ENCODE peak calls at places on chromosomes 2 and 18, in ten cellular contexts. One of them, this sample, is unnamed.

GRCh38 chr2:24076849-24077534 is 866 bp upstream of the SF3B6 start:
- DNase-seq in NCI-H2171: peak
- DNase-seq in spleen: no peak
- DNase-seq in AG09309: no peak
- DNase-seq in stimulated activated CD4-positive, alpha-beta T cell treated with anti-CD3 and anti-CD28 coated beads, TNF-alpha, amount 100 ng/mL, for 1 hour: no peak
- DNase-seq in effector CD4-positive, alpha-beta T cell: no peak
- DNase-seq in HFF-Myc: no peak
- DNase-seq in left ventricle myocardium superior: no peak
- DNase-seq in midbrain: peak
- DNase-seq in NCI-H748 treated with DMSO at 0.1 percent for 48 hours: no peak
- DNase-seq in this sample: peak

GRCh38 chr2:224412064-224412921 is 10.4 kb upstream of the FAM124B start:
- DNase-seq in midbrain: no peak
- DNase-seq in NCI-H2171: no peak
- DNase-seq in left ventricle myocardium superior: no peak
- DNase-seq in NCI-H748 treated with DMSO at 0.1 percent for 48 hours: no peak
- DNase-seq in effector CD4-positive, alpha-beta T cell: no peak
- DNase-seq in stimulated activated CD4-positive, alpha-beta T cell treated with anti-CD3 and anti-CD28 coated beads, TNF-alpha, amount 100 ng/mL, for 1 hour: no peak
- DNase-seq in spleen: no peak
- DNase-seq in HFF-Myc: no peak
- DNase-seq in AG09309: peak
- DNase-seq in this sample: no peak

GRCh38 chr2:162435676-162436075 is 91.7 kb downstream of the GCA start:
- DNase-seq in NCI-H748 treated with DMSO at 0.1 percent for 48 hours: peak
- DNase-seq in midbrain: no peak
- DNase-seq in AG09309: no peak
- DNase-seq in HFF-Myc: no peak
- DNase-seq in effector CD4-positive, alpha-beta T cell: no peak
- DNase-seq in stimulated activated CD4-positive, alpha-beta T cell treated with anti-CD3 and anti-CD28 coated beads, TNF-alpha, amount 100 ng/mL, for 1 hour: no peak
- DNase-seq in left ventricle myocardium superior: no peak
- DNase-seq in NCI-H2171: no peak
- DNase-seq in spleen: no peak
- DNase-seq in this sample: no peak

GRCh38 chr2:111941531-111941930 is 43.1 kb downstream of the MERTK start:
- DNase-seq in left ventricle myocardium superior: no peak
- DNase-seq in effector CD4-positive, alpha-beta T cell: no peak
- DNase-seq in NCI-H748 treated with DMSO at 0.1 percent for 48 hours: no peak
- DNase-seq in NCI-H2171: no peak
- DNase-seq in midbrain: no peak
- DNase-seq in stimulated activated CD4-positive, alpha-beta T cell treated with anti-CD3 and anti-CD28 coated beads, TNF-alpha, amount 100 ng/mL, for 1 hour: no peak
- DNase-seq in HFF-Myc: no peak
- DNase-seq in AG09309: no peak
- DNase-seq in spleen: no peak
- DNase-seq in this sample: no peak

GRCh38 chr2:219483451-219484342 is 15.0 kb upstream of the GMPPA start:
- DNase-seq in NCI-H748 treated with DMSO at 0.1 percent for 48 hours: no peak
- DNase-seq in AG09309: no peak
- DNase-seq in left ventricle myocardium superior: no peak
- DNase-seq in HFF-Myc: no peak
- DNase-seq in midbrain: no peak
- DNase-seq in stimulated activated CD4-positive, alpha-beta T cell treated with anti-CD3 and anti-CD28 coated beads, TNF-alpha, amount 100 ng/mL, for 1 hour: no peak
- DNase-seq in NCI-H2171: no peak
- DNase-seq in spleen: no peak
- DNase-seq in effector CD4-positive, alpha-beta T cell: no peak
- DNase-seq in this sample: no peak

GRCh38 chr18:46471809-46472498 is 185.1 kb downstream of the LOXHD1 start:
- DNase-seq in midbrain: no peak
- DNase-seq in NCI-H2171: no peak
- DNase-seq in spleen: peak
- DNase-seq in stimulated activated CD4-positive, alpha-beta T cell treated with anti-CD3 and anti-CD28 coated beads, TNF-alpha, amount 100 ng/mL, for 1 hour: no peak
- DNase-seq in NCI-H748 treated with DMSO at 0.1 percent for 48 hours: no peak
- DNase-seq in left ventricle myocardium superior: no peak
- DNase-seq in AG09309: no peak
- DNase-seq in HFF-Myc: no peak
- DNase-seq in effector CD4-positive, alpha-beta T cell: no peak
- DNase-seq in this sample: no peak

GRCh38 chr2:203886579-203887230 is 19.1 kb downstream of the CTLA4 start:
- DNase-seq in NCI-H2171: no peak
- DNase-seq in effector CD4-positive, alpha-beta T cell: no peak
- DNase-seq in AG09309: no peak
- DNase-seq in spleen: no peak
- DNase-seq in midbrain: no peak
- DNase-seq in left ventricle myocardium superior: no peak
- DNase-seq in HFF-Myc: no peak
- DNase-seq in NCI-H748 treated with DMSO at 0.1 percent for 48 hours: no peak
- DNase-seq in stimulated activated CD4-positive, alpha-beta T cell treated with anti-CD3 and anti-CD28 coated beads, TNF-alpha, amount 100 ng/mL, for 1 hour: no peak
- DNase-seq in this sample: no peak

GRCh38 chr2:21267232-21267835 is 143.6 kb downstream of the TDRD15 start:
- DNase-seq in NCI-H748 treated with DMSO at 0.1 percent for 48 hours: no peak
- DNase-seq in HFF-Myc: no peak
- DNase-seq in stimulated activated CD4-positive, alpha-beta T cell treated with anti-CD3 and anti-CD28 coated beads, TNF-alpha, amount 100 ng/mL, for 1 hour: no peak
- DNase-seq in effector CD4-positive, alpha-beta T cell: no peak
- DNase-seq in AG09309: no peak
- DNase-seq in left ventricle myocardium superior: peak
- DNase-seq in NCI-H2171: no peak
- DNase-seq in spleen: no peak
- DNase-seq in midbrain: no peak
- DNase-seq in this sample: no peak

GRCh38 chr2:69046221-69046662 is 33.3 kb downstream of the ANTXR1 start:
- DNase-seq in AG09309: no peak
- DNase-seq in NCI-H748 treated with DMSO at 0.1 percent for 48 hours: no peak
- DNase-seq in NCI-H2171: no peak
- DNase-seq in spleen: no peak
- DNase-seq in effector CD4-positive, alpha-beta T cell: no peak
- DNase-seq in stimulated activated CD4-positive, alpha-beta T cell treated with anti-CD3 and anti-CD28 coated beads, TNF-alpha, amount 100 ng/mL, for 1 hour: no peak
- DNase-seq in midbrain: no peak
- DNase-seq in HFF-Myc: peak
- DNase-seq in left ventricle myocardium superior: no peak
- DNase-seq in this sample: no peak

GRCh38 chr18:2894841-2895370 is 48.1 kb downstream of the EMILIN2 start:
- DNase-seq in AG09309: no peak
- DNase-seq in left ventricle myocardium superior: no peak
- DNase-seq in NCI-H748 treated with DMSO at 0.1 percent for 48 hours: no peak
- DNase-seq in spleen: no peak
- DNase-seq in NCI-H2171: no peak
- DNase-seq in HFF-Myc: no peak
- DNase-seq in effector CD4-positive, alpha-beta T cell: no peak
- DNase-seq in midbrain: no peak
- DNase-seq in stimulated activated CD4-positive, alpha-beta T cell treated with anti-CD3 and anti-CD28 coated beads, TNF-alpha, amount 100 ng/mL, for 1 hour: no peak
- DNase-seq in this sample: no peak

This sample was measured in putamen.